ENCODE peak calls at places on chromosomes 13 and 19, in ten cellular contexts. S, B, W, E, N, F, L, U, Q and M are unnamed samples.

GRCh38 chr19:53455828-53456227 is 11.7 kb upstream of the ZNF813 start:
- DNase-seq in S (no peak), B (no peak), W (no peak), E (no peak), N (no peak), F (no peak), L (no peak), U (no peak), Q (no peak), M (no peak)

GRCh38 chr19:6236310-6237291 is 43.2 kb downstream of the MLLT1 start:
- DNase-seq in S (no peak), B (no peak), W (peak; percentile 89), E (peak; percentile 34), N (no peak), F (no peak), L (peak; percentile 92), U (peak; percentile 42), Q (no peak), M (no peak)

GRCh38 chr13:46804391-46804815 is 7.4 kb upstream of the ESD start:
- DNase-seq in S (no peak), B (no peak), W (peak; percentile 31), E (no peak), N (peak; percentile 97), F (peak; percentile 64), L (peak; percentile 91), U (no peak), Q (no peak), M (peak; percentile 98)

GRCh38 chr19:33683881-33684549 is 62.3 kb downstream of the CHST8 start:
- DNase-seq in S (peak; percentile 27), B (peak; percentile 86), W (peak; percentile 27), E (peak; percentile 91), N (peak; percentile 18), F (no peak), L (peak; percentile 46), U (peak; percentile 25), Q (peak; percentile 94), M (peak; percentile 49)

GRCh38 chr13:99979453-99980200 is 2.0 kb upstream of the ZIC2 start:
- DNase-seq in S (peak; percentile 28), B (peak; percentile 20), W (peak; percentile 54), E (peak; percentile 87), N (no peak), F (no peak), L (peak; percentile 18), U (no peak), Q (peak; percentile 79), M (no peak)

GRCh38 chr19:5128251-5128931 is 159.5 kb downstream of the KDM4B start:
- DNase-seq in S (peak; percentile 91), B (peak; percentile 89), W (no peak), E (peak; percentile 55), N (peak; percentile 72), F (no peak), L (no peak), U (peak; percentile 82), Q (peak; percentile 59), M (peak; percentile 83)

GRCh38 chr13:35978607-35979316 is 152.4 kb downstream of the DCLK1 start:
- DNase-seq in S (peak; percentile 25), B (peak; percentile 68), W (peak; percentile 17), E (peak; percentile 80), N (peak; percentile 47), F (peak; percentile 29), L (peak; percentile 72), U (peak; percentile 78), Q (peak; percentile 46), M (peak; percentile 60)

GRCh38 chr13:98676239-98676638 is 76.2 kb downstream of the SLC15A1 start:
- DNase-seq in S (no peak), B (no peak), W (no peak), E (no peak), N (no peak), F (no peak), L (no peak), U (no peak), Q (no peak), M (no peak)

GRCh38 chr13:78193853-78194252 is 275.2 kb upstream of the EDNRB start:
- DNase-seq in S (no peak), B (no peak), W (no peak), E (no peak), N (peak; percentile 42), F (no peak), L (no peak), U (no peak), Q (no peak), M (peak; percentile 46)

GRCh38 chr19:35959040-35959967 is 23.1 kb downstream of the LRFN3 start:
- DNase-seq in S (no peak), B (peak; percentile 33), W (no peak), E (peak; percentile 57), N (no peak), F (no peak), L (no peak), U (no peak), Q (peak; percentile 58), M (no peak)

GRCh38 chr13:42899266-42899665 is 92.8 kb downstream of the EPSTI1 start:
- DNase-seq in S (no peak), B (no peak), W (no peak), E (no peak), N (no peak), F (no peak), L (no peak), U (no peak), Q (no peak), M (no peak)

GRCh38 chr19:2253106-2254051 is 2.8 kb downstream of the JSRP1 start:
- DNase-seq in S (no peak), B (no peak), W (no peak), E (peak; percentile 87), N (no peak), F (no peak), L (no peak), U (no peak), Q (peak; percentile 83), M (no peak)

GRCh38 chr19:49132974-49133609 is 13.7 kb downstream of the PPFIA3 start:
- DNase-seq in S (peak; percentile 47), B (no peak), W (no peak), E (peak; percentile 84), N (no peak), F (no peak), L (no peak), U (no peak), Q (peak; percentile 43), M (no peak)

GRCh38 chr19:1825909-1826556 is 14.0 kb upstream of the ATP8B3 start:
- DNase-seq in S (peak; percentile 91), B (peak; percentile 86), W (peak; percentile 52), E (peak; percentile 92), N (peak; percentile 16), F (no peak), L (peak; percentile 67), U (peak; percentile 49), Q (peak; percentile 89), M (peak; percentile 47)

GRCh38 chr19:53511933-53512374 is 26.0 kb upstream of the ZNF331 start:
- DNase-seq in S (peak; percentile 62), B (peak; percentile 83), W (peak; percentile 29), E (peak; percentile 96), N (peak; percentile 34), F (peak; percentile 7), L (peak; percentile 63), U (peak; percentile 57), Q (peak; percentile 84), M (peak; percentile 49)

GRCh38 chr13:109145631-109146030 is 516.2 kb downstream of the MYO16 start:
- DNase-seq in S (peak; percentile 15), B (peak; percentile 81), W (peak; percentile 37), E (peak; percentile 70), N (peak; percentile 45), F (peak; percentile 58), L (peak; percentile 74), U (peak; percentile 71), Q (peak; percentile 70), M (peak; percentile 64)

GRCh38 chr13:110485604-110486003 is 75.9 kb downstream of the RAB20 start:
- DNase-seq in S (no peak), B (no peak), W (peak; percentile 18), E (peak; percentile 98), N (peak; percentile 57), F (no peak), L (no peak), U (no peak), Q (peak; percentile 83), M (peak; percentile 73)

GRCh38 chr13:45207319-45207718 is 6.5 kb upstream of the KCTD4 start:
- DNase-seq in S (no peak), B (no peak), W (no peak), E (no peak), N (no peak), F (no peak), L (no peak), U (no peak), Q (no peak), M (peak; percentile 34)

GRCh38 chr19:11356676-11357550 is 1.7 kb downstream of the PLPPR2 start:
- DNase-seq in S (no peak), B (no peak), W (no peak), E (no peak), N (no peak), F (no peak), L (no peak), U (no peak), Q (no peak), M (no peak)
- H3K27ac ChIP-seq in S (no peak overlapping the region), B (no peak overlapping the region), W (no peak overlapping the region), E (no peak overlapping the region), N (no peak overlapping the region), F (no peak overlapping the region), L (no peak overlapping the region), U (no peak overlapping the region), Q (no peak overlapping the region), M (no peak overlapping the region)

DNA sequence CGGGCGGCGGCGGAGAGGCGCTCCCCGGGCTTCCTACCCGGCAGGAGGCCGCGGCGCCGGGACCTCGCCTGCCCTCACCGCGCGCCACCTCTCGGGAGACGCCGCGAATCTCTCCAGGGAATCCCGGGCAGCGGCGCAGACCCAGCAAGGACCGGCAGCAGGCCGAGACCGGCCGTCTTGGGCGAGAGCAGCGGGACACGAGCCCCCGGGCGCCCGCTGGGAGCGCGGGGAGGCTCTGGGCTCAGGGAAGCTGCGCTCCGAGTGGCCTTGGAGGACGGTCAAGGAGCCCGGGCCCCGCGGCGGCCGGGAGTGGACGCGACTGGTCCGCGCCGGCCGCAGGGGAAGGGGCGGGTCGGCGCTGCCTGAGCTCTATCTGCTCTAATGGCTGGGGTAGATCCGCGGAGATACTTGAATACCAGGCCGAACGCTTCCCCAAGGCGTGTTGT is 14.7 kb downstream of the CDX2 start:
- DNase-seq in S (no peak), B (peak; percentile 76), W (no peak), E (peak; percentile 75), N (no peak), F (no peak), L (peak; percentile 29), U (peak; percentile 31), Q (peak; percentile 71), M (peak; percentile 26)
- TF ChIP-seq EZH2 in S (no peak), B (peak; percentile 7), W (no peak), E (peak; percentile 52), N (peak; percentile 71), F (no peak), L (no peak), U (peak; percentile 80), Q (peak; percentile 96), M (no peak)

GRCh38 chr13:106566682-106567420 is 1.1 kb downstream of the ARGLU1 start:
- DNase-seq in S (peak; percentile 49), B (peak; percentile 70), W (peak; percentile 23), E (peak; percentile 75), N (peak; percentile 46), F (no peak), L (peak; percentile 45), U (peak; percentile 61), Q (peak; percentile 62), M (peak; percentile 60)
- H3K4me1 ChIP-seq in S (no peaks in the 10 kb centered on the region), B (peaks cover 27% of the 10 kb centered on the region), W (peaks cover 31% of the 10 kb centered on the region), E (peaks cover 54% of the 10 kb centered on the region), N (peaks cover 13% of the 10 kb centered on the region), F (peaks cover 22% of the 10 kb centered on the region), L (peaks cover 20% of the 10 kb centered on the region), U (peaks cover 29% of the 10 kb centered on the region), Q (peaks cover 56% of the 10 kb centered on the region), M (peaks cover 4% of the 10 kb centered on the region)

DNA sequence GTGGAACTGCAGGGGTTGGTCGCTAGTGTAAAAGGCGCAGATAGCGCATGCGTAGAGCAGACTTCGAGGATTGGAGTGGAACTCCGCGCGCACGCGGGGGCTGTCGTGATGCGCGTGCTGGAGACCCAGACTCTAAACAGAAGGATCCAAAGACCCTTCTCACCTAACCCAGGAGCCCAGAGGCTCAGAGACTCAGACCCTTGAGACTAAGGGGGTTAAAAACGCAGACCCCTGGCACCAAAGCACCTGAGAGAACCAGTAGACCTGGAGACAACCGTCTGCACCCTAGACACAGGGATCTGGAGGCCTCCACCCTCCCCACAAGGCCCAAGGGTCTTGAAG is 567 bp upstream of the CTU1 start:
- DNase-seq in S (no peak), B (no peak), W (no peak), E (no peak), N (no peak), F (no peak), L (no peak), U (no peak), Q (no peak), M (no peak)
- H3K27ac ChIP-seq in S (no peak overlapping the region), B (no peak overlapping the region), W (no peak overlapping the region), E (no peak overlapping the region), N (peak overlapping the region; percentile 62), F (no peak overlapping the region), L (no peak overlapping the region), U (no peak overlapping the region), Q (no peak overlapping the region), M (peak overlapping the region; percentile 16)